ENCODE peak calls at places on chromosomes 11 and 22, in four cellular contexts. S, Q, R and H are unnamed samples.

GRCh38 chr11:132576706-132577105 is 955.6 kb downstream of the OPCML start:
- DNase-seq in S (peak; percentile 61), R (no peak), Q (no peak), H (no peak)

GRCh38 chr22:37503850-37504249 is 15.4 kb downstream of the CARD10 start:
- DNase-seq in R (no peak), S (no peak), Q (no peak), H (no peak)

GRCh38 chr11:114255289-114255688 is 40.9 kb upstream of the NNMT start:
- DNase-seq in R (no peak), Q (no peak), S (no peak), H (no peak)

GRCh38 chr11:71305041-71305440 is 52.7 kb upstream of the SHANK2 start:
- DNase-seq in R (no peak), Q (no peak), S (no peak), H (no peak)

GRCh38 chr22:31952459-31952858 is 8.1 kb downstream of the YWHAH start:
- DNase-seq in R (peak; percentile 72), Q (no peak), S (peak; percentile 79), H (no peak)

GRCh38 chr11:102438311-102439062 is 14.1 kb downstream of the TMEM123 start:
- DNase-seq in R (no peak), Q (no peak), S (no peak), H (no peak)

GRCh38 chr22:48885271-48885918 is 942.3 kb downstream of the BRD1 start:
- DNase-seq in R (no peak), S (no peak), Q (no peak), H (no peak)

GRCh38 chr11:68311155-68312116 is 955 bp upstream of the LRP5 start:
- DNase-seq in S (no peak), Q (no peak), R (no peak), H (no peak)

GRCh38 chr11:130244851-130245250 is 69.9 kb downstream of the ZBTB44 start:
- DNase-seq in R (no peak), S (no peak), Q (no peak), H (no peak)